ENCODE peak calls at places on chromosomes 13 and 19, in seven cellular contexts. P, B, M, G, Q, E and C are unnamed samples.

GRCh38 chr13:41900918-41901317 is 60.0 kb downstream of the VWA8 start:
- DNase-seq in P (no peak), E (no peak), G (no peak), Q (no peak), B (no peak), M (peak; percentile 36), C (no peak)

GRCh38 chr13:28753208-28753892 is 34.6 kb upstream of the SLC46A3 start:
- DNase-seq in P (no peak), E (peak; percentile 86), M (peak; percentile 89), B (no peak), Q (no peak), G (no peak), C (no peak)

GRCh38 chr19:46732966-46733692 is 12.7 kb upstream of the FKRP start:
- DNase-seq in P (no peak), G (no peak), Q (no peak), M (no peak), B (no peak), E (no peak), C (no peak)

GRCh38 chr19:18157465-18158063 is 4.6 kb downstream of the PIK3R2 start:
- DNase-seq in P (peak; percentile 46), E (peak; percentile 75), M (no peak), Q (no peak), G (peak; percentile 96), B (peak; percentile 51), C (peak; percentile 40)

GRCh38 chr19:17751103-17751911 is at the start of gene FCHO1:
- DNase-seq in B (no peak), M (no peak), P (no peak), E (no peak), G (no peak), Q (peak; percentile 88), C (peak; percentile 53)

GRCh38 chr13:99435116-99435515 is 66.2 kb upstream of the TM9SF2 start:
- DNase-seq in Q (no peak), E (no peak), P (no peak), G (no peak), M (no peak), B (no peak), C (no peak)

GRCh38 chr19:7902796-7903243 is 857 bp upstream of the MAP2K7 start:
- DNase-seq in B (no peak), P (no peak), E (no peak), Q (no peak), G (no peak), M (no peak), C (no peak)

GRCh38 chr13:97142452-97142851 is 79.7 kb upstream of the MBNL2 start:
- DNase-seq in E (peak; percentile 56), Q (no peak), B (no peak), M (no peak), G (no peak), P (no peak), C (no peak)